ENCODE peak calls at places on chromosomes 7 and 10, in four cellular contexts. One of them, this sample, is unnamed.

GRCh38 chr7:139886206-139886605 is 57.1 kb downstream of the TBXAS1 start:
- DNase-seq in Daoy: no peak
- DNase-seq in T follicular helper cell: no peak
- DNase-seq in OCI-LY7: no peak
- DNase-seq in this sample: peak

GRCh38 chr7:47902013-47902412 is 46.3 kb downstream of the PKD1L1 start:
- DNase-seq in Daoy: no peak
- DNase-seq in T follicular helper cell: no peak
- DNase-seq in OCI-LY7: no peak
- DNase-seq in this sample: no peak

GRCh38 chr7:80346704-80347103 is 165.2 kb downstream of the GNAT3 start:
- DNase-seq in Daoy: peak
- DNase-seq in T follicular helper cell: no peak
- DNase-seq in OCI-LY7: no peak
- DNase-seq in this sample: no peak

GRCh38 chr10:34906021-34906965 is 91.2 kb upstream of the PARD3 start:
- DNase-seq in Daoy: no peak
- DNase-seq in T follicular helper cell: no peak
- DNase-seq in OCI-LY7: no peak
- DNase-seq in this sample: no peak

GRCh38 chr10:31001740-31002139 is 29.9 kb downstream of the ZNF438 start:
- DNase-seq in Daoy: peak
- DNase-seq in T follicular helper cell: no peak
- DNase-seq in OCI-LY7: no peak
- DNase-seq in this sample: no peak

GRCh38 chr10:71548494-71548846 is 151.8 kb downstream of the CDH23 start:
- DNase-seq in Daoy: peak
- DNase-seq in T follicular helper cell: no peak
- DNase-seq in OCI-LY7: no peak
- DNase-seq in this sample: peak

GRCh38 chr7:92717601-92717981 is 118.8 kb downstream of the CDK6 start:
- DNase-seq in Daoy: peak
- DNase-seq in T follicular helper cell: no peak
- DNase-seq in OCI-LY7: no peak
- DNase-seq in this sample: no peak

GRCh38 chr7:923108-924041 is 31.1 kb downstream of the ADAP1 start:
- DNase-seq in Daoy: peak
- DNase-seq in T follicular helper cell: peak
- DNase-seq in OCI-LY7: peak
- DNase-seq in this sample: peak

GRCh38 chr7:15561840-15562239 is at the start of gene AGMO:
- DNase-seq in Daoy: peak
- DNase-seq in T follicular helper cell: no peak
- DNase-seq in OCI-LY7: no peak
- DNase-seq in this sample: no peak

GRCh38 chr7:2631924-2632716 is at the start of gene TTYH3:
- DNase-seq in Daoy: no peak
- DNase-seq in T follicular helper cell: no peak
- DNase-seq in OCI-LY7: no peak
- DNase-seq in this sample: no peak

GRCh38 chr10:52455095-52455494 is 141.0 kb downstream of the DKK1 start:
- DNase-seq in Daoy: peak
- DNase-seq in T follicular helper cell: no peak
- DNase-seq in OCI-LY7: no peak
- DNase-seq in this sample: no peak

GRCh38 chr10:102322914-102323313 is 72.6 kb upstream of the NFKB2 start:
- DNase-seq in Daoy: no peak
- DNase-seq in T follicular helper cell: no peak
- DNase-seq in OCI-LY7: no peak
- DNase-seq in this sample: no peak

GRCh38 chr7:66321283-66321682 is 116.1 kb downstream of the TPST1 start:
- DNase-seq in Daoy: no peak
- DNase-seq in T follicular helper cell: no peak
- DNase-seq in OCI-LY7: no peak
- DNase-seq in this sample: no peak

GRCh38 chr7:18638594-18639452 is 143.3 kb downstream of the HDAC9 start:
- DNase-seq in Daoy: no peak
- DNase-seq in T follicular helper cell: no peak
- DNase-seq in OCI-LY7: no peak
- DNase-seq in this sample: no peak

GRCh38 chr10:62545155-62545554 is 171.0 kb downstream of the ZNF365 start:
- DNase-seq in Daoy: no peak
- DNase-seq in T follicular helper cell: no peak
- DNase-seq in OCI-LY7: no peak
- DNase-seq in this sample: no peak

GRCh38 chr10:60427148-60427547 is 37.5 kb upstream of the ANK3 start:
- DNase-seq in Daoy: no peak
- DNase-seq in T follicular helper cell: no peak
- DNase-seq in OCI-LY7: no peak
- DNase-seq in this sample: no peak

GRCh38 chr7:80719261-80719660 is 80.8 kb downstream of the CD36 start:
- DNase-seq in Daoy: no peak
- DNase-seq in T follicular helper cell: no peak
- DNase-seq in OCI-LY7: no peak
- DNase-seq in this sample: no peak

GRCh38 chr10:101135151-101136006 is 4.3 kb downstream of the TLX1 start:
- DNase-seq in Daoy: no peak
- DNase-seq in T follicular helper cell: no peak
- DNase-seq in OCI-LY7: no peak
- DNase-seq in this sample: peak

GRCh38 chr10:75431180-75432111 is at the start of gene LRMDA:
- DNase-seq in Daoy: peak
- DNase-seq in T follicular helper cell: no peak
- DNase-seq in OCI-LY7: no peak
- DNase-seq in this sample: peak

GRCh38 chr10:25015927-25016348 is at the start of gene ENKUR:
- DNase-seq in Daoy: peak
- DNase-seq in T follicular helper cell: peak
- DNase-seq in OCI-LY7: peak
- DNase-seq in this sample: peak

GRCh38 chr10:3248526-3249255 is 76.1 kb upstream of the PITRM1 start:
- DNase-seq in Daoy: peak
- DNase-seq in T follicular helper cell: no peak
- DNase-seq in OCI-LY7: no peak
- DNase-seq in this sample: peak

GRCh38 chr10:95097805-95098204 is 28.5 kb upstream of the CYP2C8 start:
- DNase-seq in Daoy: no peak
- DNase-seq in T follicular helper cell: no peak
- DNase-seq in OCI-LY7: no peak
- DNase-seq in this sample: no peak

GRCh38 chr7:114976666-114977065 is 54.8 kb downstream of the MDFIC start:
- DNase-seq in Daoy: no peak
- DNase-seq in T follicular helper cell: no peak
- DNase-seq in OCI-LY7: no peak
- DNase-seq in this sample: no peak

GRCh38 chr7:79653136-79653631 is 199.7 kb upstream of the MAGI2 start:
- DNase-seq in Daoy: no peak
- DNase-seq in T follicular helper cell: no peak
- DNase-seq in OCI-LY7: no peak
- DNase-seq in this sample: no peak

GRCh38 chr7:16433568-16434122 is 12.3 kb upstream of the CRPPA start:
- DNase-seq in Daoy: no peak
- DNase-seq in T follicular helper cell: no peak
- DNase-seq in OCI-LY7: no peak
- DNase-seq in this sample: no peak

GRCh38 chr10:83075395-83076072 is 1063.8 kb upstream of the GHITM start:
- DNase-seq in Daoy: no peak
- DNase-seq in T follicular helper cell: no peak
- DNase-seq in OCI-LY7: no peak
- DNase-seq in this sample: no peak

GRCh38 chr10:76428541-76429330 is 997.3 kb downstream of the LRMDA start:
- DNase-seq in Daoy: peak
- DNase-seq in T follicular helper cell: no peak
- DNase-seq in OCI-LY7: no peak
- DNase-seq in this sample: no peak

GRCh38 chr10:131691481-131692090 is 209.2 kb upstream of the PPP2R2D start:
- DNase-seq in Daoy: no peak
- DNase-seq in T follicular helper cell: no peak
- DNase-seq in OCI-LY7: no peak
- DNase-seq in this sample: no peak

GRCh38 chr10:93711891-93712290 is 9.5 kb upstream of the FRA10AC1 start:
- DNase-seq in Daoy: peak
- DNase-seq in T follicular helper cell: no peak
- DNase-seq in OCI-LY7: no peak
- DNase-seq in this sample: no peak

GRCh38 chr10:35208949-35209613 is 82.4 kb downstream of the CREM start:
- DNase-seq in Daoy: no peak
- DNase-seq in T follicular helper cell: no peak
- DNase-seq in OCI-LY7: peak
- DNase-seq in this sample: no peak

GRCh38 chr7:43954524-43955228 is 28.4 kb downstream of the UBE2D4 start:
- DNase-seq in Daoy: peak
- DNase-seq in T follicular helper cell: no peak
- DNase-seq in OCI-LY7: peak
- DNase-seq in this sample: peak

GRCh38 chr10:127415901-127416630 is 133.0 kb upstream of the NPS start:
- DNase-seq in Daoy: no peak
- DNase-seq in T follicular helper cell: no peak
- DNase-seq in OCI-LY7: no peak
- DNase-seq in this sample: no peak

GRCh38 chr7:8035647-8036518 is 67.3 kb downstream of the GLCCI1 start:
- DNase-seq in Daoy: peak
- DNase-seq in T follicular helper cell: no peak
- DNase-seq in OCI-LY7: peak
- DNase-seq in this sample: peak

GRCh38 chr10:28592953-28593352 is 60.0 kb downstream of the WAC start:
- DNase-seq in Daoy: peak
- DNase-seq in T follicular helper cell: no peak
- DNase-seq in OCI-LY7: no peak
- DNase-seq in this sample: peak

GRCh38 chr10:30231071-30231652 is 117.9 kb downstream of the MTPAP start:
- DNase-seq in Daoy: no peak
- DNase-seq in T follicular helper cell: no peak
- DNase-seq in OCI-LY7: peak
- DNase-seq in this sample: peak

GRCh38 chr7:151298765-151299164 is 42.8 kb upstream of the NUB1 start:
- DNase-seq in Daoy: no peak
- DNase-seq in T follicular helper cell: no peak
- DNase-seq in OCI-LY7: no peak
- DNase-seq in this sample: no peak

This sample was measured in Kasumi-1.